ENCODE peak calls at places on chromosomes 12 and 14, in five cellular contexts. One of them, this sample, is unnamed.

GRCh38 chr12:45388545-45388944 is 172.7 kb downstream of the ANO6 start:
- DNase-seq in heart left ventricle: no peak
- DNase-seq in AG04450: peak
- DNase-seq in amygdala: no peak
- DNase-seq in naive thymus-derived CD8-positive, alpha-beta T cell: no peak
- DNase-seq in this sample: no peak

GRCh38 chr12:8554451-8555195 is 13.9 kb upstream of the CLEC4E start:
- DNase-seq in heart left ventricle: no peak
- DNase-seq in AG04450: no peak
- DNase-seq in amygdala: no peak
- DNase-seq in naive thymus-derived CD8-positive, alpha-beta T cell: no peak
- DNase-seq in this sample: no peak

GRCh38 chr14:67815573-67816235 is 686 bp downstream of the ZFYVE26 start:
- DNase-seq in heart left ventricle: no peak
- DNase-seq in AG04450: no peak
- DNase-seq in amygdala: no peak
- DNase-seq in naive thymus-derived CD8-positive, alpha-beta T cell: no peak
- DNase-seq in this sample: peak

GRCh38 chr12:65643595-65644386 is 180.5 kb upstream of the HMGA2 start:
- DNase-seq in heart left ventricle: no peak
- DNase-seq in AG04450: no peak
- DNase-seq in amygdala: no peak
- DNase-seq in naive thymus-derived CD8-positive, alpha-beta T cell: no peak
- DNase-seq in this sample: no peak

GRCh38 chr12:100962086-100962712 is 167.6 kb downstream of the ANO4 start:
- DNase-seq in heart left ventricle: no peak
- DNase-seq in AG04450: no peak
- DNase-seq in amygdala: no peak
- DNase-seq in naive thymus-derived CD8-positive, alpha-beta T cell: no peak
- DNase-seq in this sample: no peak

GRCh38 chr14:70856851-70857498 is 47.7 kb upstream of the MAP3K9 start:
- DNase-seq in heart left ventricle: no peak
- DNase-seq in AG04450: peak
- DNase-seq in amygdala: no peak
- DNase-seq in naive thymus-derived CD8-positive, alpha-beta T cell: no peak
- DNase-seq in this sample: no peak

GRCh38 chr12:5246196-5246595 is 185.7 kb upstream of the NTF3 start:
- DNase-seq in heart left ventricle: no peak
- DNase-seq in AG04450: no peak
- DNase-seq in amygdala: no peak
- DNase-seq in naive thymus-derived CD8-positive, alpha-beta T cell: no peak
- DNase-seq in this sample: no peak

GRCh38 chr12:122965851-122966742 is at the start of gene ABCB9:
- DNase-seq in heart left ventricle: peak
- DNase-seq in AG04450: peak
- DNase-seq in amygdala: peak
- DNase-seq in naive thymus-derived CD8-positive, alpha-beta T cell: peak
- DNase-seq in this sample: peak

GRCh38 chr14:91415794-91416743 is 1.6 kb downstream of the CCDC88C start:
- DNase-seq in heart left ventricle: no peak
- DNase-seq in AG04450: no peak
- DNase-seq in amygdala: no peak
- DNase-seq in naive thymus-derived CD8-positive, alpha-beta T cell: peak
- DNase-seq in this sample: peak

GRCh38 chr12:27236498-27236897 is 7.6 kb upstream of the STK38L start:
- DNase-seq in heart left ventricle: no peak
- DNase-seq in AG04450: no peak
- DNase-seq in amygdala: no peak
- DNase-seq in naive thymus-derived CD8-positive, alpha-beta T cell: no peak
- DNase-seq in this sample: no peak

GRCh38 chr14:65019944-65020566 is 33.4 kb downstream of the FNTB start:
- DNase-seq in heart left ventricle: no peak
- DNase-seq in AG04450: peak
- DNase-seq in amygdala: no peak
- DNase-seq in naive thymus-derived CD8-positive, alpha-beta T cell: no peak
- DNase-seq in this sample: peak

GRCh38 chr14:22829661-22830328 is at the start of gene MRPL52:
- DNase-seq in heart left ventricle: peak
- DNase-seq in AG04450: peak
- DNase-seq in amygdala: peak
- DNase-seq in naive thymus-derived CD8-positive, alpha-beta T cell: peak
- DNase-seq in this sample: peak

GRCh38 chr12:52149182-52149641 is 42.6 kb downstream of the KRT80 start:
- DNase-seq in heart left ventricle: no peak
- DNase-seq in AG04450: no peak
- DNase-seq in amygdala: no peak
- DNase-seq in naive thymus-derived CD8-positive, alpha-beta T cell: no peak
- DNase-seq in this sample: no peak

GRCh38 chr12:71848212-71848611 is 8.7 kb downstream of the TBC1D15 start:
- DNase-seq in heart left ventricle: no peak
- DNase-seq in AG04450: no peak
- DNase-seq in amygdala: no peak
- DNase-seq in naive thymus-derived CD8-positive, alpha-beta T cell: no peak
- DNase-seq in this sample: no peak

GRCh38 chr14:71698698-71699097 is 233.5 kb upstream of the RGS6 start:
- DNase-seq in heart left ventricle: no peak
- DNase-seq in AG04450: no peak
- DNase-seq in amygdala: no peak
- DNase-seq in naive thymus-derived CD8-positive, alpha-beta T cell: no peak
- DNase-seq in this sample: no peak

GRCh38 chr14:38208825-38209562 is 1.3 kb downstream of the SSTR1 start:
- DNase-seq in heart left ventricle: no peak
- DNase-seq in AG04450: no peak
- DNase-seq in amygdala: no peak
- DNase-seq in naive thymus-derived CD8-positive, alpha-beta T cell: no peak
- DNase-seq in this sample: no peak

This sample was measured in nucleus accumbens.